ENCODE peak calls at places on chromosomes 12 and 14, in six cellular contexts. M is GM06990; Z is brain microvascular endothelial cell; O is naive thymus-derived CD8-positive, alpha-beta T cell; S is activated T-cell treated with anti-CD3 and anti-CD28 coated beads for 24 hours; W is upper lobe of left lung. C is an unnamed sample.

GRCh38 chr12:126608607-126609175 is 1543.5 kb downstream of the AACS start:
- DNase-seq in M (no peak), Z (no peak), O (no peak), S (no peak), W (no peak), C (no peak)

GRCh38 chr12:89384050-89384749 is 31.9 kb upstream of the DUSP6 start:
- DNase-seq in M (no peak), Z (peak; percentile 54), O (no peak), S (no peak), W (no peak), C (peak; percentile 93)

GRCh38 chr14:31261859-31262739 is 54.5 kb upstream of the HECTD1 start:
- DNase-seq in M (peak; percentile 23), Z (no peak), O (no peak), S (no peak), W (no peak), C (peak; percentile 51)

GRCh38 chr14:53149656-53150319 is 3.3 kb downstream of the DDHD1 start:
- DNase-seq in M (no peak), Z (no peak), O (no peak), S (no peak), W (no peak), C (no peak)

GRCh38 chr14:75884198-75884611 is 97.6 kb downstream of the TGFB3 start:
- DNase-seq in M (no peak), Z (peak; percentile 85), O (no peak), S (no peak), W (no peak), C (peak; percentile 92)

GRCh38 chr12:76247026-76247688 is 101.1 kb downstream of the BBS10 start:
- DNase-seq in M (no peak), Z (no peak), O (no peak), S (no peak), W (no peak), C (peak; percentile 43)

GRCh38 chr12:132014092-132014914 is 64.6 kb downstream of the EP400 start:
- DNase-seq in M (no peak), Z (no peak), O (no peak), S (no peak), W (peak; percentile 66), C (no peak)

GRCh38 chr12:107091381-107091780 is 2.0 kb downstream of the CRY1 start:
- DNase-seq in M (no peak), Z (peak; percentile 59), O (no peak), S (no peak), W (no peak), C (peak; percentile 76)

GRCh38 chr12:54749191-54749818 is 101.1 kb upstream of the DCD start:
- DNase-seq in M (peak; percentile 5), Z (peak; percentile 17), O (peak; percentile 31), S (peak; percentile 38), W (no peak), C (peak; percentile 59)

GRCh38 chr14:103710771-103711392 is 4.4 kb downstream of the XRCC3 start:
- DNase-seq in M (no peak), Z (no peak), O (no peak), S (no peak), W (no peak), C (no peak)